ENCODE peak calls at places on chromosomes 2 and 18, in six cellular contexts. R is effector memory CD4-positive, alpha-beta T cell; A is endodermal cell; J is GM12878; X is neural progenitor cell; F is stomach. B is an unnamed sample.

GRCh38 chr2:182650704-182651103 is 65.4 kb upstream of the DNAJC10 start:
- DNase-seq in A (no peak), J (no peak), R (no peak), F (no peak), X (peak; percentile 36), B (no peak)

GRCh38 chr2:174485763-174486613 is 841 bp downstream of the GPR155 start:
- DNase-seq in A (peak; percentile 74), J (no peak), R (no peak), X (peak; percentile 42), F (peak; percentile 44), B (peak; percentile 28)

GRCh38 chr2:200616193-200616592 is 30.4 kb downstream of the AOX1 start:
- DNase-seq in A (no peak), R (no peak), F (no peak), X (no peak), J (no peak), B (no peak)

GRCh38 chr2:89837962-89838625 is 1146.6 kb downstream of the RPIA start:
- DNase-seq in A (no peak), R (no peak), F (no peak), X (no peak), J (no peak), B (no peak)

GRCh38 chr2:44550571-44550970 is 188.8 kb downstream of the CAMKMT start:
- DNase-seq in A (no peak), R (no peak), F (no peak), J (no peak), X (no peak), B (no peak)

GRCh38 chr18:23178661-23179081 is 43.4 kb downstream of the CABLES1 start:
- DNase-seq in J (no peak), F (peak; percentile 67), X (no peak), A (no peak), R (no peak), B (no peak)

GRCh38 chr2:127596311-127597045 is 49.5 kb upstream of the GPR17 start:
- DNase-seq in R (no peak), F (peak; percentile 15), J (no peak), X (no peak), A (peak; percentile 27), B (no peak)

GRCh38 chr2:128178144-128178649 is 87.2 kb downstream of the UGGT1 start:
- DNase-seq in J (no peak), A (no peak), X (no peak), F (no peak), R (no peak), B (no peak)

GRCh38 chr18:51211552-51211951 is 14.1 kb upstream of the MEX3C start:
- DNase-seq in R (no peak), F (no peak), A (no peak), J (peak; percentile 63), X (no peak), B (peak; percentile 21)

GRCh38 chr2:197298609-197299008 is 12.0 kb downstream of the ANKRD44 start:
- DNase-seq in R (no peak), F (no peak), X (no peak), A (no peak), J (no peak), B (no peak)
- H3K36me3 ChIP-seq in R (no peaks in the 10 kb centered on the region), F (no peaks in the 10 kb centered on the region), X (no peaks in the 10 kb centered on the region), A (no peaks in the 10 kb centered on the region), J (peaks cover 4% of the 10 kb centered on the region), B (no peaks in the 10 kb centered on the region)

GRCh38 chr18:13407484-13407883 is 188.9 kb downstream of the LDLRAD4 start:
- DNase-seq in F (no peak), X (no peak), J (no peak), R (no peak), A (no peak), B (no peak)

GRCh38 chr18:13403786-13404549 is 185.4 kb downstream of the LDLRAD4 start:
- DNase-seq in R (no peak), J (no peak), F (no peak), X (no peak), A (no peak), B (no peak)

GRCh38 chr18:13406770-13407169 is 188.2 kb downstream of the LDLRAD4 start:
- DNase-seq in X (no peak), A (no peak), F (no peak), J (no peak), R (no peak), B (no peak)

GRCh38 chr18:13405305-13406038 is 186.9 kb downstream of the LDLRAD4 start:
- DNase-seq in X (no peak), J (no peak), R (no peak), F (no peak), A (no peak), B (no peak)

GRCh38 chr18:13406049-13406615 is 187.6 kb downstream of the LDLRAD4 start:
- DNase-seq in F (no peak), J (no peak), X (no peak), R (no peak), A (no peak), B (no peak)
- H3K27ac ChIP-seq in F (no peak overlapping the region), J (no peak overlapping the region), X (no peak overlapping the region), R (no peak overlapping the region), A (no peak overlapping the region), B (no peak overlapping the region)

GRCh38 chr2:223052710-223053261 is 796 bp downstream of the KCNE4 start:
- DNase-seq in X (no peak), A (no peak), F (no peak), R (no peak), J (no peak), B (no peak)
- H3K4me3 ChIP-seq in X (no peak overlapping the region), A (no peak overlapping the region), F (peak overlapping the region; percentile 52), R (no peak overlapping the region), J (no peak overlapping the region), B (peak overlapping the region; percentile 25)

DNA sequence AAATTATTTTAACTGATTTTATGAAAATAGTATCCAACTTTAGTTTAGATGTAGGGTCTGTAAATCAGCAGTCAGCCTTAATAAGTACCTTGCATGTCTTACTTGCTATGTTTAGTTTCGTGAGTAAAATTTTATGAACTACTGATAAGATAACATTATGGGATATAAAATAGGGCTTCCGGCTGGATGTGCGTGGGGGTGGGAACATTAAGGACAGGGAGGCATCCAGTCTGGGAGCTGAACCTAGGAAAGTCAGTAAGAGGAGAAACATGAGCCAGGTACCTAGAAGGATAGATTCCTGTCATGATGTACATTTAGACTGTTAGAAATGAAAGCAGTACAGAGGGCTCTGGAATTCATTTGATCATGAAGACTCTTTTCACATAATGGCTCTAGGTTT is 12.7 kb upstream of the KCNJ13 start:
- DNase-seq in X (no peak), F (no peak), R (no peak), A (no peak), J (no peak), B (peak; percentile 25)
- H3K36me3 ChIP-seq in X (peaks cover 8% of the 10 kb centered on the region), F (peaks cover 28% of the 10 kb centered on the region), R (peaks cover 50% of the 10 kb centered on the region), A (peaks cover 69% of the 10 kb centered on the region), J (peaks cover 29% of the 10 kb centered on the region), B (peaks cover 9% of the 10 kb centered on the region)

GRCh38 chr2:24245986-24246779 is 71.3 kb downstream of the FAM228A start:
- DNase-seq in J (no peak), A (no peak), F (no peak), X (no peak), R (no peak), B (no peak)

GRCh38 chr2:24241528-24241927 is 66.7 kb downstream of the FAM228A start:
- DNase-seq in X (no peak), F (no peak), A (no peak), R (no peak), J (no peak), B (no peak)

GRCh38 chr2:24247592-24247991 is 72.7 kb downstream of the FAM228A start:
- DNase-seq in X (no peak), F (no peak), J (no peak), R (no peak), A (no peak), B (no peak)

GRCh38 chr2:24247164-24247563 is 72.3 kb downstream of the FAM228A start:
- DNase-seq in X (no peak), A (no peak), J (no peak), R (no peak), F (no peak), B (no peak)
- H3K27ac ChIP-seq in X (no peak overlapping the region), A (no peak overlapping the region), J (no peak overlapping the region), R (no peak overlapping the region), F (no peak overlapping the region), B (no peak overlapping the region)

GRCh38 chr18:26022585-26022984 is 67.8 kb downstream of the SS18 start:
- DNase-seq in F (no peak), X (peak; percentile 13), A (peak; percentile 42), R (no peak), J (no peak), B (no peak)
- H3K4me3 ChIP-seq in F (no peak overlapping the region), X (no peak overlapping the region), A (peak overlapping the region; percentile 6), R (no peak overlapping the region), J (no peak overlapping the region), B (no peak overlapping the region)

GRCh38 chr18:58533771-58534170 is 95.1 kb downstream of the ALPK2 start:
- DNase-seq in J (no peak), F (no peak), X (no peak), A (peak; percentile 18), R (no peak), B (no peak)
- H3K36me3 ChIP-seq in J (no peaks in the 10 kb centered on the region), F (no peaks in the 10 kb centered on the region), X (no peaks in the 10 kb centered on the region), A (no peaks in the 10 kb centered on the region), R (no peaks in the 10 kb centered on the region), B (no peaks in the 10 kb centered on the region)

GRCh38 chr2:218229239-218229638 is 12.2 kb downstream of the ARPC2 start:
- DNase-seq in J (peak; percentile 88), F (no peak), R (peak; percentile 22), A (no peak), X (no peak), B (no peak)

GRCh38 chr2:218226903-218227302 is 9.9 kb downstream of the ARPC2 start:
- DNase-seq in F (no peak), J (no peak), X (no peak), A (no peak), R (no peak), B (no peak)

GRCh38 chr2:218228366-218229092 is 11.5 kb downstream of the ARPC2 start:
- DNase-seq in J (no peak), F (no peak), R (no peak), A (no peak), X (no peak), B (no peak)

GRCh38 chr2:218230882-218231281 is 13.9 kb downstream of the ARPC2 start:
- DNase-seq in R (no peak), A (no peak), X (no peak), J (no peak), F (peak; percentile 56), B (peak; percentile 82)

GRCh38 chr2:218229851-218230250 is 12.9 kb downstream of the ARPC2 start:
- DNase-seq in J (no peak), A (no peak), R (no peak), F (no peak), X (no peak), B (peak; percentile 43)
- H3K27ac ChIP-seq in J (peak overlapping the region; percentile 82), A (no peak overlapping the region), R (peak overlapping the region; percentile 54), F (peak overlapping the region; percentile 70), X (no peak overlapping the region), B (peak overlapping the region; percentile 67)

GRCh38 chr2:171225302-171225980 is 64.7 kb upstream of the TLK1 start:
- DNase-seq in X (no peak), R (no peak), F (no peak), J (no peak), A (no peak), B (no peak)
- H3K4me3 ChIP-seq in X (no peak overlapping the region), R (no peak overlapping the region), F (no peak overlapping the region), J (no peak overlapping the region), A (no peak overlapping the region), B (no peak overlapping the region)

GRCh38 chr18:9581667-9582066 is 32.7 kb downstream of the PPP4R1 start:
- DNase-seq in R (no peak), F (no peak), A (no peak), X (no peak), J (no peak), B (no peak)
- H3K36me3 ChIP-seq in R (peaks cover 19% of the 10 kb centered on the region), F (peaks cover 9% of the 10 kb centered on the region), A (peaks cover 89% of the 10 kb centered on the region), X (peaks cover 29% of the 10 kb centered on the region), J (peaks cover 6% of the 10 kb centered on the region), B (peaks cover 4% of the 10 kb centered on the region)

B was measured in colonic mucosa.